ENCODE peak calls at places on chromosomes 4 and X, in eight cellular contexts. L is heart right ventricle; A is CD8-positive, alpha-beta memory T cell; K is ovary; T is CD4-positive, alpha-beta T cell; H is GM23248; Z is right cardiac atrium; P is SK-N-SH. U is an unnamed sample.

GRCh38 chr4:18981234-18981615 is 959.7 kb upstream of the LCORL start:
- DNase-seq in Z (no peak), H (no peak), K (no peak), P (no peak), T (no peak), L (no peak), A (no peak), U (no peak)

GRCh38 chrX:47351706-47352105 is 18.7 kb upstream of the ZNF157 start:
- DNase-seq in P (no peak), A (no peak), K (no peak), T (no peak), H (peak), Z (no peak), L (no peak), U (no peak)

GRCh38 chr4:150242820-150243458 is 164.7 kb downstream of the DCLK2 start:
- DNase-seq in L (peak), A (no peak), Z (no peak), H (peak), P (peak), T (no peak), K (peak), U (no peak)

GRCh38 chr4:88933414-88933813 is 123.6 kb downstream of the FAM13A start:
- DNase-seq in T (no peak), A (no peak), Z (no peak), P (no peak), K (no peak), H (no peak), L (no peak), U (no peak)

GRCh38 chrX:80812176-80812575 is 2.5 kb upstream of the BRWD3 start:
- DNase-seq in T (peak), K (no peak), H (peak), P (peak), Z (peak), L (peak), A (peak), U (peak)

GRCh38 chrX:113058634-113059033 is 218.0 kb upstream of the AMOT start:
- DNase-seq in K (no peak), H (peak), T (no peak), P (no peak), L (no peak), Z (no peak), A (no peak), U (no peak)

GRCh38 chr4:56701156-56701471 is 20.0 kb upstream of the HOPX start:
- DNase-seq in K (no peak), H (no peak), Z (no peak), L (no peak), T (no peak), A (no peak), P (no peak), U (no peak)

GRCh38 chrX:48702716-48703115 is 6.2 kb downstream of the SUV39H1 start:
- DNase-seq in K (no peak), T (no peak), A (no peak), L (no peak), H (no peak), Z (no peak), P (no peak), U (no peak)

GRCh38 chr4:164888096-164888495 is 11.1 kb downstream of the APELA start:
- DNase-seq in L (no peak), K (no peak), A (no peak), T (no peak), Z (no peak), P (no peak), H (no peak), U (no peak)

GRCh38 chrX:9379697-9380551 is 84.9 kb upstream of the TBL1X start:
- DNase-seq in H (peak), K (no peak), P (no peak), T (no peak), L (no peak), A (no peak), Z (no peak), U (no peak)

GRCh38 chr4:186946682-186947294 is 223.1 kb upstream of the FAT1 start:
- DNase-seq in P (peak), L (no peak), T (no peak), A (no peak), K (no peak), H (no peak), Z (no peak), U (no peak)

GRCh38 chrX:38750551-38750950 is 50.7 kb upstream of the MID1IP1 start:
- DNase-seq in L (no peak), Z (no peak), H (no peak), P (no peak), A (no peak), T (no peak), K (no peak), U (no peak)

GRCh38 chrX:9835585-9836210 is 49.5 kb downstream of the SHROOM2 start:
- DNase-seq in Z (no peak), L (no peak), H (peak), A (no peak), T (no peak), K (peak), P (no peak), U (no peak)

GRCh38 chr4:88166608-88167007 is 8.2 kb upstream of the ABCG2 start:
- DNase-seq in K (no peak), Z (no peak), H (no peak), P (no peak), T (no peak), L (no peak), A (no peak), U (no peak)

GRCh38 chr4:159105761-159106243 is 2.9 kb downstream of the RAPGEF2 start:
- DNase-seq in P (no peak), Z (peak), T (no peak), L (peak), A (no peak), H (peak), K (no peak), U (no peak)

GRCh38 chr4:95537967-95538485 is 10.7 kb downstream of the UNC5C start:
- DNase-seq in T (no peak), L (no peak), A (no peak), K (no peak), H (no peak), P (no peak), Z (no peak), U (no peak)

GRCh38 chr4:171573181-171573580 is 240.0 kb upstream of the GALNTL6 start:
- DNase-seq in H (no peak), K (no peak), P (no peak), T (no peak), Z (no peak), A (no peak), L (no peak), U (no peak)

GRCh38 chr4:48290146-48290772 is 20.6 kb upstream of the TEC start:
- DNase-seq in P (peak), Z (no peak), T (no peak), H (peak), L (no peak), A (no peak), K (no peak), U (no peak)

GRCh38 chrX:67780694-67781109 is 236.9 kb downstream of the AR start:
- DNase-seq in Z (peak), H (peak), A (no peak), P (no peak), L (peak), T (no peak), K (peak), U (no peak)

GRCh38 chrX:13029831-13030771 is 14.3 kb downstream of the FAM9C start:
- DNase-seq in T (no peak), Z (no peak), K (no peak), H (peak), P (no peak), L (peak), A (peak), U (no peak)

GRCh38 chr4:2624782-2625548 is 88.5 kb downstream of the FAM193A start:
- DNase-seq in K (no peak), Z (no peak), H (no peak), L (no peak), T (no peak), P (no peak), A (no peak), U (no peak)

GRCh38 chr4:102823897-102824296 is 3.5 kb downstream of the UBE2D3 start:
- DNase-seq in Z (no peak), T (no peak), A (no peak), P (no peak), H (peak), K (no peak), L (no peak), U (no peak)
- H3K27ac ChIP-seq in Z (no peak), T (no peak), A (no peak), P (peak), H (peak), K (no peak), L (no peak), U (no peak)

GRCh38 chr4:112510468-112511293 is 5.3 kb downstream of the NEUROG2 start:
- DNase-seq in Z (no peak), T (no peak), A (no peak), L (no peak), K (no peak), H (no peak), P (peak), U (no peak)

GRCh38 chr4:112514079-112514448 is 1.9 kb downstream of the NEUROG2 start:
- DNase-seq in L (no peak), P (peak), T (no peak), K (no peak), H (no peak), Z (no peak), A (no peak), U (no peak)

GRCh38 chr4:112511294-112512118 is 4.5 kb downstream of the NEUROG2 start:
- DNase-seq in L (no peak), Z (no peak), K (no peak), H (no peak), P (no peak), T (no peak), A (no peak), U (no peak)

GRCh38 chr4:112510191-112510467 is 5.9 kb downstream of the NEUROG2 start:
- DNase-seq in K (no peak), P (peak), Z (no peak), A (no peak), T (no peak), H (no peak), L (no peak), U (no peak)

GRCh38 chr4:112509243-112510190 is 6.5 kb downstream of the NEUROG2 start:
- DNase-seq in T (no peak), K (no peak), Z (no peak), H (peak), L (no peak), P (peak), A (no peak), U (no peak)
- H3K27ac ChIP-seq in T (no peak), K (no peak), Z (no peak), H (no peak), L (no peak), P (no peak), A (no peak), U (no peak)

DNA sequence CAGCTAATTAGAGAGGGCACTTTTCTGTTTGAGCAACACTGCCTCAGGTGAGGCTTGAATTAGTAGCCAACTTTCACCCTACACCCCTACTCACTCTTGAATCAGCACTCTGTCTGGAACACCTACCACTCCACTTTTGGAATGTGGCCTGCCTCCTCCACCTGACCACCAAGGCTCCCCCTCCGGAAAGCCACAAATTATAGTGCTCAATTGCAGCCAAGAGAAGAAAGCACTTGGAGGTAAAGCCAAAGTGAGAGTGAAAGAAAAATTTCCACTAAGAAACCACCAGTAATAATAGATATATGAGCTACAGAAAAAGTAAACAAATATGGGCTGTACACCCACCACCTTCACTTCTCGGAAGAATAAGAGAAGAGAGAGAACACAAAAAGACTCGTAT is 41.1 kb downstream of the PPP3CA start:
- DNase-seq in L (no peak), Z (no peak), A (no peak), K (no peak), T (no peak), H (no peak), P (no peak), U (no peak)
- H3K27ac ChIP-seq in L (no peak), Z (no peak), A (no peak), K (no peak), T (no peak), H (no peak), P (no peak), U (no peak)

GRCh38 chrX:65720580-65720979 is 53.1 kb downstream of the MSN start:
- DNase-seq in A (no peak), P (no peak), K (no peak), L (peak), Z (no peak), H (no peak), T (no peak), U (no peak)
- H3K27ac ChIP-seq in A (no peak), P (no peak), K (no peak), L (no peak), Z (peak), H (no peak), T (peak), U (no peak)

U was measured in caudate nucleus.